ENCODE peak calls at places on chromosomes 12 and 14, in nine cellular contexts. G is colonic mucosa, P is mammary epithelial cell, U is Peyer's patch, I is fibroblast of lung, H is upper lobe of right lung, K is A549, M is pancreas, N is gastrocnemius medialis. L is an unnamed sample.

GRCh38 chr12:77324763-77325468 is 259.5 kb upstream of the E2F7 start:
- DNase-seq in G (peak; percentile 70), P (peak; percentile 71), U (no peak), H (peak; percentile 85), K (peak; percentile 67), I (peak; percentile 75), M (peak; percentile 83), N (no peak), L (no peak)

GRCh38 chr14:23433457-23433856 is 2.0 kb downstream of the MYH7 start:
- DNase-seq in H (no peak), G (no peak), N (no peak), I (no peak), U (no peak), M (no peak), P (no peak), K (no peak), L (peak; percentile 24)

GRCh38 chr12:49451468-49452259 is 84.4 kb downstream of the SPATS2 start:
- DNase-seq in N (no peak), H (no peak), I (no peak), P (no peak), G (no peak), M (no peak), K (no peak), U (no peak), L (no peak)

GRCh38 chr12:78818487-78818886 is 46.1 kb upstream of the SYT1 start:
- DNase-seq in G (no peak), K (no peak), H (no peak), U (no peak), M (no peak), N (no peak), P (no peak), I (no peak), L (no peak)

GRCh38 chr12:3727877-3728632 is 24.9 kb downstream of the CRACR2A start:
- DNase-seq in I (peak; percentile 48), G (no peak), U (peak; percentile 18), M (no peak), N (no peak), P (no peak), H (no peak), K (no peak), L (no peak)

GRCh38 chr12:118611770-118612169 is 235.4 kb downstream of the SUDS3 start:
- DNase-seq in I (no peak), N (no peak), U (no peak), H (no peak), M (no peak), P (no peak), K (no peak), G (no peak), L (no peak)

GRCh38 chr12:121792607-121793500 is 634 bp downstream of the RHOF start:
- DNase-seq in U (peak; percentile 73), G (no peak), K (no peak), I (no peak), M (peak; percentile 87), H (peak; percentile 84), P (no peak), N (no peak), L (no peak)

GRCh38 chr14:46034305-46034704 is 617.3 kb downstream of the RPL10L start:
- DNase-seq in U (no peak), H (no peak), I (no peak), K (no peak), G (no peak), N (no peak), P (no peak), M (no peak), L (no peak)

GRCh38 chr12:113276306-113276705 is 55.0 kb downstream of the TPCN1 start:
- DNase-seq in I (no peak), N (no peak), G (no peak), U (no peak), M (peak; percentile 31), K (no peak), H (peak; percentile 35), P (no peak), L (no peak)

GRCh38 chr14:91284146-91284790 is 39.8 kb upstream of the GPR68 start:
- DNase-seq in U (no peak), N (no peak), I (peak; percentile 84), P (peak; percentile 39), H (no peak), G (no peak), K (no peak), M (peak; percentile 15), L (no peak)

GRCh38 chr12:124925117-124925516 is 10.7 kb upstream of the UBC start:
- DNase-seq in M (no peak), H (no peak), N (no peak), U (no peak), K (no peak), G (no peak), P (no peak), I (no peak), L (no peak)

GRCh38 chr12:47870175-47870781 is 34.5 kb downstream of the VDR start:
- DNase-seq in U (peak; percentile 24), P (no peak), H (no peak), I (no peak), N (peak; percentile 48), K (peak; percentile 40), M (no peak), G (peak; percentile 49), L (peak; percentile 69)

GRCh38 chr14:71583246-71583645 is 349.0 kb upstream of the RGS6 start:
- DNase-seq in I (no peak), K (no peak), U (no peak), M (no peak), H (no peak), P (no peak), N (no peak), G (no peak), L (no peak)

GRCh38 chr14:71574976-71575375 is 357.3 kb upstream of the RGS6 start:
- DNase-seq in M (no peak), G (no peak), U (no peak), N (no peak), P (peak; percentile 14), H (no peak), K (peak; percentile 8), I (peak; percentile 94), L (no peak)

GRCh38 chr14:71576472-71576871 is 355.8 kb upstream of the RGS6 start:
- DNase-seq in K (no peak), I (no peak), M (no peak), G (no peak), U (no peak), N (no peak), H (no peak), P (no peak), L (no peak)

GRCh38 chr14:71582705-71583104 is 349.5 kb upstream of the RGS6 start:
- DNase-seq in H (no peak), P (no peak), N (no peak), M (no peak), I (peak; percentile 91), K (no peak), G (no peak), U (no peak), L (no peak)

DNA sequence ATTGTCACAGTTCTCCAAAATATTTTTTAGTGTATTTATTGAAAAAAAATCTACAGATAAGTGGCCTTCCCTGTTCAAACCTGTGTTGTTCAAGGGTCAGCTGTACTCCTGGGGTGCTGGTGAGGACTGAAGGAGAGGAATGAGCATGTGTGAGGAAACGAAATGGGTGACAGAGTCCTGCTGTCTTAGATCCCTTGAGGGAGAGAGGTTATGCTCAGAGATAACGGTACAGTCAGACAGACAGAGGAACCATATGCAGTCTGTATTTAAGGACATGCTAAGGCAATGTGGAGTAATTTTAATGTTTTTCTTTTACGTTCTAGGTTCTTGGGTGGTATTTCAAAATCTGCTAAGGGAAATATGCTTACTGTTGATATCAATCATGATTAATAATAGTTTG is 352.9 kb upstream of the RGS6 start:
- DNase-seq in N (no peak), G (no peak), H (no peak), K (no peak), I (no peak), M (no peak), U (no peak), P (no peak), L (no peak)
- H3K4me1 ChIP-seq in N (no peaks in the 10 kb centered on the region), G (no peaks in the 10 kb centered on the region), H (peaks cover 14% of the 10 kb centered on the region), K (peaks cover 28% of the 10 kb centered on the region), I (no peaks in the 10 kb centered on the region), M (peaks cover 5% of the 10 kb centered on the region), U (no peaks in the 10 kb centered on the region), P (no peaks in the 10 kb centered on the region), L (peaks cover 8% of the 10 kb centered on the region)

DNA sequence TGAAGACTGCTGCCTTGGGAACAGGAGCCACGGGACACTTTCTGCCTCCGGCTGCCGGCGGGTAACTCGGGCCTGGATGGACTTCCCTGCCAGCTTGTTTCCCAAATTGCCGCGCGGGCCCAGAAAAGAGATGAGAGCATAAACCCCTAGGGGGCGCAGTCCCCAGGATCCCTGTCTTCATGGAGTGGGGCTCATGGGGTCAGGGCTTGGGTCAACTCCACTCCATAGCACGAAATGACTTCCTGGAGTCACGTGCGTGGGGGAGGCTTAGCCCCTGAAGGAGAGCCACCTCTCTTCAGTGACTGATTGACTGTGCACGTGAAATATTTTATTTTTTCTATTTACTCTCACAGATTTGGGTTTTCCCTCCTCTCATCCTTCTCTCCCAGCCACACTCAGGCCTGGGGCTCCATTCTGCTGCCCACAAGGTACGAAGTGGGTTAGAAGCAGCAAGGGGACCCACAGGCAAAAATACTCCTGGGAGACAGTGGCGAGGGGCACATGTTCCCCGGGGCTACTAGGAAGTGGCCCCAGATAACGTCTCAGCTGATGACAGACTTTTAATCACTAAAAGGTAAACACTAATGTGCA is 10.0 kb downstream of the PGF start:
- DNase-seq in K (peak; percentile 75), G (no peak), N (no peak), P (no peak), I (no peak), M (peak; percentile 59), U (no peak), H (no peak), L (no peak)
- H3K27ac ChIP-seq in K (peak overlapping the region; percentile 65), G (no peak overlapping the region), N (no peak overlapping the region), P (no peak overlapping the region), I (no peak overlapping the region), M (no peak overlapping the region), U (no peak overlapping the region), H (no peak overlapping the region), L (peak overlapping the region; percentile 65)

GRCh38 chr14:100540141-100540925 is 46.9 kb downstream of the BEGAIN start:
- DNase-seq in K (no peak), U (no peak), P (no peak), H (no peak), G (no peak), I (no peak), N (no peak), M (peak; percentile 88), L (no peak)
- TF ChIP-seq CTCF in K (peak; percentile 40), U (no peak), P (no peak), H (peak; percentile 11), G (no peak), I (peak; percentile 33), N (no peak), M (no peak), L (no peak)

DNA sequence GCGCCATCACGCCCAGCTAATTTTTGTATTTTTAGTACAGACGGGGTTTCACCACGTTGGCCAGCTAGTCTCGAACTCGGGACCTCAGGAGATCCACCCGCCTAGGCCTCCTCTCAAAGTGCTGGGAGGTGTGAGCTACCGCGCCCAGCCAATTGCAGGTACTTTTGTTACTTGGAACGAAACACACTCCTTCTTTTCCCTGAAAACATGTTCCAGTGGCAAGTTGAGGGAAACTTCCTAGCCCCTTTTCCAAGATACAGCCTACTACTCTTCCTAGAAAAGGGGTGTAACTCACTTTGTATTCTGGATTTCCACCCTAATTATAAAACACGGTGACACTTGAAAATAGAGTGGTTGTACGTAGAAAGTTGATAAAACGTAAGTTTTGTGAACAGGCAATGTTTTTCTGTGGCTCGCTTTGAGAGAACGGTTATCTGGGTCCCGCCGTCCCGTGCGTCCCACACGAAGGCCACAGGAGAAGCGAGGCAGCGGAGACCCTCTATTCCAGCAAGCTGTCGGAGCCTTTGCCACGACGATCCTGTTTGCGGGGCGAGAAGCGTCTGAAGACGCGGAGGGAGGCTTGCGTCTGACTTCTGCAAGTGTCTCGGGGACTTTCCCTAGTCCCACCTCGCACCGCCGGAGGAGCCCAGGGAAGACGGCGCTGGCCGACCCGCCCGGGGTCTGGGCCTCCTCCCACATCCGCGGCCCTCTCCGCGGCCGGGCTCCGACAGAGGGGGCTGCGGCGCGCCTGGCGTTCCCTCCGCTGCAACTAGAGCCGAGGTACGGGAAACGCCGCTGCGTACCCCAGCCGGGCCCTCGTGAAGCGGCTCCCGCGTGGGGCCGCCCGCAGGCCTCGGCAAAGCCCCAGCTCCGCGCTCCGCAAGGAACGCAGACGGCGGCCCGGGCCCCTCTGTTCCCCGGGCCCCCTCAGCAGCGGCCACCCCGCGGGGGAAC is 745 bp downstream of the CDCA4 start:
- DNase-seq in H (peak; percentile 73), I (peak; percentile 42), G (peak; percentile 37), M (no peak), N (no peak), K (no peak), U (peak; percentile 47), P (no peak), L (no peak)
- H3K4me1 ChIP-seq in H (peaks cover 27% of the 10 kb centered on the region), I (peaks cover 14% of the 10 kb centered on the region), G (peaks cover 23% of the 10 kb centered on the region), M (peaks cover 7% of the 10 kb centered on the region), N (peaks cover 23% of the 10 kb centered on the region), K (peaks cover 72% of the 10 kb centered on the region), U (peaks cover 29% of the 10 kb centered on the region), P (peaks cover 66% of the 10 kb centered on the region), L (peaks cover 10% of the 10 kb centered on the region)